ENCODE peak calls at places on chromosomes 5 and 9, in four cellular contexts. C is GM12878, U is ovary, L is stomach. H is an unnamed sample.

GRCh38 chr9:115891929-115892328 is 261.7 kb upstream of the PAPPA start:
- DNase-seq in U (no peak), L (no peak), C (no peak), H (no peak)

GRCh38 chr9:137006116-137007003 is 10.0 kb upstream of the CLIC3 start:
- DNase-seq in L (no peak), C (no peak), U (peak), H (peak)

GRCh38 chr9:90801175-90801506 is 478 bp upstream of the SYK start:
- DNase-seq in C (no peak), U (no peak), L (no peak), H (no peak)

GRCh38 chr5:174601937-174602336 is 122.4 kb upstream of the MSX2 start:
- DNase-seq in C (no peak), U (no peak), L (no peak), H (no peak)

GRCh38 chr5:99543841-99544240 is 615.0 kb upstream of the CHD1 start:
- DNase-seq in C (no peak), L (no peak), U (no peak), H (no peak)

GRCh38 chr9:104280216-104280585 is 186.1 kb downstream of the SMC2 start:
- DNase-seq in C (no peak), L (no peak), U (no peak), H (no peak)

GRCh38 chr5:6790346-6790865 is 77.2 kb downstream of the TENT4A start:
- DNase-seq in C (no peak), L (no peak), U (no peak), H (no peak)

GRCh38 chr5:88694087-88694703 is 188.8 kb downstream of the MEF2C start:
- DNase-seq in U (no peak), L (no peak), C (no peak), H (no peak)

GRCh38 chr9:84856181-84856632 is 186.7 kb downstream of the NTRK2 start:
- DNase-seq in C (no peak), U (no peak), L (no peak), H (no peak)

GRCh38 chr5:167592114-167592513 is 699.3 kb upstream of the WWC1 start:
- DNase-seq in C (no peak), U (no peak), L (no peak), H (no peak)

GRCh38 chr5:173010021-173010420 is 26.4 kb downstream of the ATP6V0E1 start:
- DNase-seq in L (no peak), C (peak), U (no peak), H (no peak)

GRCh38 chr9:93319992-93320490 is 131.4 kb upstream of the FAM120A start:
- DNase-seq in C (no peak), U (no peak), L (no peak), H (peak)

GRCh38 chr9:88179080-88179521 is 40.8 kb upstream of the SPATA31C2 start:
- DNase-seq in L (no peak), U (no peak), C (no peak), H (no peak)

GRCh38 chr9:127628644-127629467 is 16.8 kb downstream of the STXBP1 start:
- DNase-seq in C (no peak), U (peak), L (no peak), H (no peak)

GRCh38 chr5:157252741-157253465 is 13.0 kb upstream of the CYFIP2 start:
- DNase-seq in U (no peak), L (no peak), C (peak), H (no peak)

GRCh38 chr9:70618784-70619183 is 204.3 kb upstream of the KLF9 start:
- DNase-seq in C (no peak), L (no peak), U (no peak), H (no peak)

GRCh38 chr9:684950-685340 is 156.6 kb upstream of the DMRT1 start:
- DNase-seq in L (no peak), U (no peak), C (no peak), H (no peak)

GRCh38 chr5:59193616-59194319 is 610.9 kb downstream of the RAB3C start:
- DNase-seq in U (no peak), L (no peak), C (no peak), H (no peak)

GRCh38 chr5:159850192-159850573 is 66.1 kb upstream of the ADRA1B start:
- DNase-seq in U (no peak), L (no peak), C (no peak), H (peak)

GRCh38 chr9:120348951-120349429 is 231.0 kb downstream of the CDK5RAP2 start:
- DNase-seq in L (peak), C (no peak), U (no peak), H (peak)

GRCh38 chr5:141521244-141521781 is 32.4 kb downstream of the PCDHGC5 start:
- DNase-seq in C (no peak), L (no peak), U (no peak), H (no peak)

GRCh38 chr5:33892419-33893151 is 795 bp upstream of the ADAMTS12 start:
- DNase-seq in U (peak), C (no peak), L (peak), H (peak)

GRCh38 chr5:6574537-6574936 is 58.3 kb downstream of the NSUN2 start:
- DNase-seq in U (no peak), C (no peak), L (no peak), H (no peak)

GRCh38 chr9:97475079-97475478 is 26.4 kb upstream of the TMOD1 start:
- DNase-seq in U (no peak), C (no peak), L (no peak), H (no peak)

GRCh38 chr9:83630938-83631457 is 8.1 kb downstream of the IDNK start:
- DNase-seq in C (no peak), L (no peak), U (no peak), H (no peak)

GRCh38 chr9:77763566-77763965 is 115.4 kb upstream of the GNA14 start:
- DNase-seq in L (no peak), C (no peak), U (no peak), H (no peak)

GRCh38 chr5:78360674-78361225 is 333 bp downstream of the SCAMP1 start:
- DNase-seq in U (peak), L (peak), C (no peak), H (peak)

GRCh38 chr5:170597109-170597741 is 93.4 kb downstream of the KCNIP1 start:
- DNase-seq in L (no peak), U (no peak), C (no peak), H (no peak)

GRCh38 chr9:17531642-17532254 is 47.1 kb upstream of the SH3GL2 start:
- DNase-seq in C (no peak), U (no peak), L (peak), H (peak)

GRCh38 chr9:86946712-86947145 is 577 bp downstream of the GAS1 start:
- DNase-seq in U (peak), L (peak), C (no peak), H (peak)

GRCh38 chr9:68966496-68966944 is 47.4 kb downstream of the PRKACG start:
- DNase-seq in L (no peak), U (no peak), C (peak), H (no peak)

GRCh38 chr9:131178895-131179294 is 53.5 kb downstream of the NUP214 start:
- DNase-seq in C (no peak), U (no peak), L (no peak), H (no peak)

GRCh38 chr5:140298183-140298601 is 4.7 kb downstream of the PFDN1 start:
- DNase-seq in U (no peak), C (no peak), L (no peak), H (no peak)

GRCh38 chr9:127018935-127019334 is 103.5 kb downstream of the ANGPTL2 start:
- DNase-seq in U (no peak), C (no peak), L (no peak), H (no peak)

GRCh38 chr5:108529381-108529780 is 147.5 kb upstream of the FBXL17 start:
- DNase-seq in U (no peak), C (no peak), L (no peak), H (no peak)

GRCh38 chr9:90915693-90916092 is 114.1 kb downstream of the SYK start:
- DNase-seq in C (no peak), L (peak), U (no peak), H (peak)

GRCh38 chr9:35829764-35830096 is 702 bp downstream of the TMEM8B start:
- DNase-seq in U (no peak), C (no peak), L (no peak), H (no peak)

GRCh38 chr9:35828716-35829083 is at the start of gene FAM221B:
- DNase-seq in C (no peak), L (no peak), U (peak), H (peak)

GRCh38 chr9:35831040-35831439 is 2.0 kb downstream of the TMEM8B start:
- DNase-seq in U (no peak), C (no peak), L (no peak), H (no peak)

GRCh38 chr9:35827486-35827885 is 1.0 kb downstream of the FAM221B start:
- DNase-seq in C (no peak), L (no peak), U (no peak), H (no peak)

GRCh38 chr9:35829084-35829763 is at the start of gene TMEM8B:
- DNase-seq in C (no peak), U (peak), L (peak), H (peak)
- TF ChIP-seq POLR2A in C (peak), U (peak), L (no peak), H (peak)

GRCh38 chr5:177319913-177320588 is 8.4 kb upstream of the MXD3 start:
- DNase-seq in U (no peak), C (no peak), L (no peak), H (no peak)

GRCh38 chr5:177320879-177321278 is 9.2 kb upstream of the MXD3 start:
- DNase-seq in L (no peak), U (no peak), C (no peak), H (no peak)

GRCh38 chr5:177314376-177315342 is 3.0 kb upstream of the MXD3 start:
- DNase-seq in U (no peak), L (no peak), C (no peak), H (no peak)

GRCh38 chr5:177315411-177315810 is 3.7 kb upstream of the MXD3 start:
- DNase-seq in C (no peak), U (no peak), L (no peak), H (no peak)

GRCh38 chr5:177317959-177318377 is 6.3 kb upstream of the MXD3 start:
- DNase-seq in U (no peak), C (no peak), L (peak), H (peak)
- TF ChIP-seq CTCF in U (peak), C (peak), L (peak), H (peak)

GRCh38 chr5:179837076-179838011 is 16.6 kb downstream of the SQSTM1 start:
- DNase-seq in L (no peak), U (no peak), C (no peak), H (no peak)

GRCh38 chr5:179841621-179842020 is 17.0 kb downstream of the MRNIP start:
- DNase-seq in U (no peak), L (no peak), C (no peak), H (no peak)

GRCh38 chr5:179840321-179840720 is 18.3 kb downstream of the MRNIP start:
- DNase-seq in U (no peak), L (no peak), C (no peak), H (no peak)

GRCh38 chr5:179840766-179841165 is 17.9 kb downstream of the MRNIP start:
- DNase-seq in L (no peak), C (no peak), U (no peak), H (no peak)

DNA sequence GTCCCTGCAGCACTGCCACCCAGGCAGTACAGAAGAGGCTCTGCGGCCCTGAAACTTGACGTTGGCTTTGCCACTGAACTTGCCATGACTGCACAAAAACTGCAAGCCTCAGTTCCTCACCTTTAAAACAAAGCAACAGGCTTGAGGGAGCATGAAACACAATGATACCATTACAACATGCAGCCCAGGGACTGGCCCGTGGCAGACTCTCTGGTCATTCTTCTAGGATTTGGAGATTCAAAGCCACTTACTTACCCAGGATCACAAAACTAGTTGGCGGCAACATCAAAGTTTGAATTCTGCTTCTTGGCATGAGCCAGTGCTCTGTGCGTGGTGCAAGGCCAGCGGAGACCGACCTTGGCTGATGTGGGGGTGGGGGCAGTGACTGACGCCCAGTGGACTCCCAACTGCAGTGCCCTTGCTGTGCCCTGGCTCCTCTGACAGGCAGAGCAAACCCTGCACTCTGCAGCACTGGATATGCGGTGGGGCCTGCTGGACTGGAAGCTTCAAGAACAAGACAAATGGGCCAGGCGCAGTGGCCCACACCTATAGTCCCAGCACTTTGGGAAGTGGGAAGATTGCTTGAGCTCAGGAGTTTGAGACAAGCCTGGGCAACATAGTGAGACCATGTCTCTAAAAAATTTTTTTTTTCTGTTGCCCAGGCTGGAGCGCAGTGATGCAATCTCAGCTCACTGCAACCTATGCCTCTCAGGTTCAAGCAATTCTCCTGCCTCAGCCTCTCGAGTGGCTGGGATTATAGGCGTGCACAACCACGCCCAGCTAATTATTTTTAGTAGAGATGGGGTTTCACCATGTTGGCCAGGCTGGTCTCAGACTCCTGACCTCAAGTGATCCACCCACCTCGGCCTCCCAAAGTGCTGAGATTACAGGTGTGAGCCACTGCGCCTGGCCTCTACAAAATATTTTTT is 18.9 kb downstream of the SQSTM1 start:
- DNase-seq in U (no peak), L (peak), C (no peak), H (no peak)
- TF ChIP-seq POLR2A in U (no peak), L (no peak), C (no peak), H (no peak)

DNA sequence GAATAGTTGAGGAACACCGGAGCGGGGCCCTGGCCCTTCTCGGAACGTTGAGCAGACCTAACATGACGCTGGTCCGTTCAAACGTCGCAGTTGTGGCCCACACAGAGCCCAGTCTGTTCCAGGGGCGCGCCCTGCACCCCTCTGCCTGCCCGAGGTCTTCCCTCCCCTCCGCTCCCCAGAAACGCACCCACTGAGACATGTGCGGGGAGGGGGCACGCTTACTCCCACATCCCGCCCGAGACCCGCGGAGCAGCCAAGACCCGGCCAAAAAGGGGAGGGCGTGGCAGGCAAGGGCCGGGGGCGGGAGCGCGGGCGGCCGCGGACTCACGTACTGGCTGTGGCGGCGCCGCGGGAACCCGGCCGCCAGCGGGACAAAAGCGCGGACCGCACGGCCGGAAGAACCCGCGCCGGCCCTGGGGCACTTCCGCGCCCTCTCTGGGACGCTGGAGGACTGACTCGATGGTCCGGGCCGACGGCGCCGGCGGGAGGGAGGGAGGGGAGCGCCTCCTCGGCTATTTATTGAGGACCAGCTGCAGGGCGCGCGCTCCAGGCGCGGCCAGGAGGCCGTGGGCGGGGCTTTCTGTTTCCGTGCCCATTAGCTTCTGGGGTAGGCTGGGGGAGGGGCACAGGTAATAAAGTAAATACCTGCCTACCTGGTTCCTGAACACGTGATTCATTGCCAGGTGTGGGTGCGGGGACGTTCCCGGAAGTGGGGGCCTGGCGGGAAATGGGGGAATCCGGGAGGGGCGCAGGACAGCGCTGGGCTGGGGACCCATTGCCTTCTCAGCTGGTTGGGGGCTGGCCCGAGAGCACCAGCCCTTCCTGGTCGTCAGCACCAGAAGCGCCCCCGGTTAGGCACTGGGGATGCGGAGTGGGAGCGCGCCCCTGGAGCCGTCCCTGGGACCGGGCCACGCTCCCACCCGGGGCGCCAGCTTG is at the start of gene ZFP62:
- DNase-seq in L (peak), C (peak), U (peak), H (peak)
- TF ChIP-seq CTCF in L (peak), C (no peak), U (no peak), H (peak)

GRCh38 chr9:15724006-15724405 is 171.2 kb downstream of the CCDC171 start:
- DNase-seq in U (no peak), L (no peak), C (no peak), H (no peak)
- TF ChIP-seq POLR2A in U (no peak), L (no peak), C (no peak), H (no peak)

GRCh38 chr5:171646338-171647042 is 139.1 kb upstream of the SMIM23 start:
- DNase-seq in C (no peak), L (no peak), U (no peak), H (no peak)

GRCh38 chr5:171648279-171648774 is 137.3 kb upstream of the SMIM23 start:
- DNase-seq in U (no peak), L (no peak), C (no peak), H (no peak)

GRCh38 chr5:171649002-171649401 is 136.6 kb upstream of the SMIM23 start:
- DNase-seq in L (no peak), C (no peak), U (no peak), H (no peak)

GRCh38 chr5:171647900-171648253 is 137.7 kb upstream of the SMIM23 start:
- DNase-seq in C (no peak), L (no peak), U (no peak), H (no peak)

GRCh38 chr5:171647043-171647899 is 138.3 kb upstream of the SMIM23 start:
- DNase-seq in C (no peak), U (no peak), L (no peak), H (no peak)
- TF ChIP-seq CTCF in C (no peak), U (no peak), L (no peak), H (no peak)

GRCh38 chr5:81749562-81750307 is 1.2 kb downstream of the SSBP2 start:
- DNase-seq in U (peak), C (peak), L (peak), H (peak)
- TF ChIP-seq POLR2A in U (no peak), C (peak), L (no peak), H (no peak)

GRCh38 chr9:114097613-114098020 is 1.5 kb downstream of the KIF12 start:
- DNase-seq in C (no peak), L (peak), U (no peak), H (peak)

GRCh38 chr9:114096866-114097612 is 2.1 kb downstream of the KIF12 start:
- DNase-seq in L (no peak), U (no peak), C (no peak), H (no peak)

GRCh38 chr9:114094971-114095370 is 4.1 kb downstream of the KIF12 start:
- DNase-seq in L (no peak), U (no peak), C (no peak), H (no peak)

GRCh38 chr9:114098021-114098659 is 952 bp downstream of the KIF12 start:
- DNase-seq in U (no peak), L (peak), C (no peak), H (peak)

DNA sequence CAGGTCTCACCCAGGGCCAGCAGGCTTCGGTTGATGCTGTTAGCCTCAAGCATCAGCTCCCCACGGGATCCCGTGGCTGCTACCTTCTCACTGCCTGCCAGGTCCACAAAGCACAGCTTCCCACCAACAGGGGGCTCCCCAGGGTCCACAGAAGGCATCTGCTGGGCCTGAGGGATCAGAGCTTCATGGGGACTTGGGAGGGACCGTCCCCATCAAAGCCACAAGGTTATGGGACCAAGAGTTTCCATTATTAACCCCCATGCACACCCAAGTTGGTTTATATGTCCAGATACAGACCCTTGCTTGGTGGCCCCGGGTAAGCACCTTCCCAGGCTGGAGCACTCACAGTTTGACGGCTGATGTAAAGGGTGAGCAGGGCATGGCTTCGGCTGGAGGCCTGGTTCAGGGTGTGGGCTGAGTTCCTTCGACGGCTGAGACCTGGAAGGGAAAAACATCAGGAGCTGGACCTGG is 3.0 kb downstream of the KIF12 start:
- DNase-seq in L (no peak), U (no peak), C (no peak), H (no peak)
- TF ChIP-seq CTCF in L (no peak), U (no peak), C (no peak), H (no peak)